ENCODE peak calls at places on chromosomes 1 and 21, in seven cellular contexts. V, Y, M, B, K, W and A are unnamed samples. For H3K36me3, the result is how much of the 10 kb centered on the place peaks cover.

GRCh38 chr1:183077107-183077506 is 53.9 kb downstream of the LAMC1 start:
- DNase-seq in V (no peak), B (no peak), W (no peak), M (no peak), Y (no peak), K (no peak), A (no peak)

GRCh38 chr1:230140221-230141001 is 73.4 kb downstream of the GALNT2 start:
- DNase-seq in M (no peak), K (no peak), V (no peak), W (peak), B (peak), Y (no peak), A (no peak)

GRCh38 chr1:198641506-198641905 is 2.7 kb downstream of the PTPRC start:
- DNase-seq in V (no peak), K (no peak), W (no peak), M (no peak), B (peak), Y (peak), A (no peak)

GRCh38 chr1:231093158-231093922 is 53.3 kb upstream of the FAM89A start:
- DNase-seq in Y (no peak), B (no peak), W (no peak), K (no peak), M (no peak), V (no peak), A (no peak)

GRCh38 chr1:12063141-12064072 is at the start of gene TNFRSF8:
- DNase-seq in W (peak), Y (no peak), K (no peak), B (peak), M (no peak), V (no peak), A (peak)

GRCh38 chr1:37865348-37866119 is 6.1 kb upstream of the MTF1 start:
- DNase-seq in V (no peak), M (no peak), Y (peak), W (no peak), K (no peak), B (peak), A (no peak)

GRCh38 chr1:164780863-164781262 is 221.9 kb downstream of the PBX1 start:
- DNase-seq in M (no peak), B (peak), K (no peak), W (no peak), V (no peak), Y (peak), A (no peak)

GRCh38 chr1:245742891-245743290 is 588.1 kb downstream of the KIF26B start:
- DNase-seq in B (no peak), Y (no peak), V (no peak), K (no peak), M (no peak), W (no peak), A (no peak)

GRCh38 chr1:167693425-167694045 is 28.2 kb upstream of the MPZL1 start:
- DNase-seq in V (no peak), B (no peak), M (no peak), Y (no peak), K (no peak), W (no peak), A (no peak)

GRCh38 chr1:64171797-64172281 is 31.6 kb upstream of the UBE2U start:
- DNase-seq in V (no peak), M (no peak), B (peak), Y (peak), W (no peak), K (no peak), A (peak)

GRCh38 chr1:205391386-205391785 is 30.5 kb downstream of the LEMD1 start:
- DNase-seq in M (no peak), K (peak), V (peak), Y (no peak), B (no peak), W (no peak), A (no peak)

GRCh38 chr1:62358974-62359373 is 39.7 kb upstream of the KANK4 start:
- DNase-seq in Y (no peak), W (no peak), K (no peak), M (no peak), V (no peak), B (no peak), A (no peak)

GRCh38 chr21:27636671-27637070 is 669.8 kb upstream of the ADAMTS5 start:
- DNase-seq in Y (no peak), V (no peak), B (no peak), W (no peak), M (no peak), K (no peak), A (no peak)

GRCh38 chr1:14590781-14591180 is 7.7 kb upstream of the KAZN start:
- DNase-seq in M (no peak), K (no peak), B (no peak), W (peak), V (no peak), Y (no peak), A (no peak)

GRCh38 chr1:90834354-90835171 is 117.5 kb upstream of the BARHL2 start:
- DNase-seq in M (no peak), W (no peak), K (no peak), B (no peak), V (no peak), Y (no peak), A (no peak)

GRCh38 chr1:186670279-186670964 is 9.8 kb downstream of the PTGS2 start:
- DNase-seq in M (no peak), K (no peak), W (no peak), B (no peak), Y (no peak), V (no peak), A (no peak)

GRCh38 chr1:25649041-25649440 is 32.5 kb downstream of the MAN1C1 start:
- DNase-seq in V (no peak), W (no peak), K (no peak), M (peak), B (no peak), Y (no peak), A (no peak)

GRCh38 chr1:10387611-10388386 is 11.1 kb upstream of the PGD start:
- DNase-seq in Y (peak), V (peak), B (peak), W (peak), K (no peak), M (no peak), A (no peak)

GRCh38 chr1:221204055-221204833 is 325.0 kb downstream of the HLX start:
- DNase-seq in M (no peak), W (no peak), K (no peak), V (no peak), Y (no peak), B (no peak), A (no peak)

GRCh38 chr21:40466893-40467483 is 380.0 kb downstream of the DSCAM start:
- DNase-seq in W (peak), V (no peak), M (no peak), K (no peak), B (no peak), Y (peak), A (no peak)

GRCh38 chr21:38491536-38491935 is 6.7 kb downstream of the ERG start:
- DNase-seq in M (no peak), Y (no peak), K (no peak), V (no peak), B (no peak), W (no peak), A (no peak)

DNA sequence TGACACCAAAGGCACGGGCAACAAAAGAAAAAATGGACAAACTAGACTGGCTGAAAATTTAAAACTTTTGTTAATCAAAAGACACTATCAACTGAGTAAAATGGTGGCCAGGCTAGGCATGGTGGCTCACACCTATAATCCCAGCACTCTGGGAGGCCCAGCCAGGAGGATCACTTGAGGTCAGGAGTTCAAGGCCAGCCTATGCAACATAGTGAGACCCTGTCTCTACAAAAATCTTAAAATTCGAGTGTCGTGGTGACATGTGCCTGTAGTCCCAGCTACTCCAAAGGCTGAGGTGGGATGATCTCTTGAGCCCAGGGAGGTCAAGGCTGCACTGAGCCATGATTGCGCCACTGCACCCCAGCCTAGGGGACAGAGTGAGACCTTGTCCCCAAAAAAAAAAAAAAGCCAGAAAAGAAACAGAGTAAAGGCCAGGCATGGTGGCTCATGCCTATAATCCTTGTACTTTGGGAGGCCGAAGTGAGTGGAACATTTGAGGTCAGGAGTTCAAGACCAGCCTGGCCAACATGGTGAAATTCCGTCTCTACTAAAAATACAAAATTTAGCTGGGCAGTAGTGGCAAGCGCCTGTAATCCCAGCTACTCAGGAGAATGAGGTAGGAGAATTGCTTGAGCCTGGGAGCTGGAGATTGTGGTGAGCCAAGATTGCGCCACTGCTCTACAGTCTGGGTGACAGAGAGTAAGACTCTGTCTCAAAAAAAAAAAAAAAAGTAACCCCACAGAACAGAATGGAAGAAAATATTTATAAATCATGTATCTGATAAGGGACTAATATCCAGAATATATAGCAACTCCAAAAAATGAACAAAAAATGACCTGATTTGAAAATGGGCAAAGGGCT is 8.0 kb downstream of the TUT4 start:
- DNase-seq in Y (no peak), V (no peak), B (no peak), K (no peak), W (no peak), M (no peak), A (no peak)
- H3K36me3 ChIP-seq in Y (under half), V (under half), B (under half), K (under half), W (under half), M (under half), A (under half)

GRCh38 chr1:51310871-51311613 is 19.3 kb downstream of the TTC39A start:
- DNase-seq in Y (no peak), V (no peak), M (no peak), B (no peak), W (no peak), K (no peak), A (no peak)
- TF ChIP-seq CTCF in Y (no peak), V (no peak), M (no peak), B (no peak), W (no peak), K (no peak), A (no peak)

GRCh38 chr1:155961937-155962336 is 16.4 kb downstream of the ARHGEF2 start:
- DNase-seq in K (no peak), V (no peak), Y (peak), M (no peak), W (no peak), B (peak), A (no peak)

GRCh38 chr1:155952505-155952890 is 11.1 kb downstream of the RXFP4 start:
- DNase-seq in M (no peak), B (no peak), V (no peak), W (no peak), Y (no peak), K (no peak), A (no peak)

GRCh38 chr1:155954645-155955044 is 13.2 kb downstream of the RXFP4 start:
- DNase-seq in M (no peak), B (no peak), V (no peak), K (no peak), Y (no peak), W (no peak), A (no peak)

GRCh38 chr1:155960081-155960745 is 18.1 kb downstream of the ARHGEF2 start:
- DNase-seq in V (no peak), Y (peak), K (no peak), B (no peak), M (no peak), W (no peak), A (no peak)

DNA sequence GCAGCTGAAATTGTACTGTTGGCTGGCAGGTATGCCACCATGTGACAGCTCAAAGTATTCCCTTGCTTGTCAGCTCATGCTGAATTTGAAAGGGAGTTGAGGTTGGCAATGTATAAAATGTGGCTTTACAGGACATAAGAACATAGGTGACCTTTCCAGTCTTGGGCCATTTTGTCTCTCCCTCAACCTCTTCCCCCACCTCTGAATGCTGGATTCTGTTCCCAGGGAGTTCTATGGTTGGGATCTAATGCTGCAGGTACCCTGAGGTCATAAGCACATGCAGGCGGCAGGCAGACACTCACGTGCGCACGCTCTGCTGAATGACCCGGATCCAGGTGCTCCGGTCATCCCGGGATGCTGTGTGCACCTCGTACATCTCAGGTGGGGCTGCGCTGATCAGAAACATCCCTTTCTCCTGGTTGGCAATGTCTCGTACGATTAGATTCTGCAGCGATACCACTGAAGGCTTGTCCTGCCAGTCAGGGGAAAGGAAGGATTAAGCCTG is 16.0 kb downstream of the RXFP4 start:
- DNase-seq in K (no peak), M (no peak), B (no peak), Y (no peak), W (no peak), V (no peak), A (no peak)
- H3K36me3 ChIP-seq in K (under half), M (under half), B (half or more), Y (half or more), W (half or more), V (under half), A (under half)

GRCh38 chr1:202862672-202863560 is 26.0 kb downstream of the RABIF start:
- DNase-seq in V (no peak), W (no peak), Y (no peak), K (no peak), M (no peak), B (no peak), A (no peak)
- TF ChIP-seq CTCF in V (no peak), W (no peak), Y (no peak), K (peak), M (no peak), B (no peak), A (no peak)

GRCh38 chr1:18912550-18912949 is 10.2 kb upstream of the ALDH4A1 start:
- DNase-seq in V (no peak), M (no peak), B (no peak), W (no peak), K (no peak), Y (no peak), A (no peak)

GRCh38 chr1:18915341-18915740 is 13.0 kb upstream of the ALDH4A1 start:
- DNase-seq in W (no peak), Y (no peak), B (no peak), V (no peak), M (no peak), K (no peak), A (no peak)

GRCh38 chr1:18908911-18909771 is 6.8 kb upstream of the ALDH4A1 start:
- DNase-seq in B (no peak), V (no peak), W (no peak), M (no peak), K (no peak), Y (no peak), A (no peak)

GRCh38 chr1:18917071-18917799 is 14.9 kb upstream of the ALDH4A1 start:
- DNase-seq in B (no peak), K (no peak), V (no peak), M (no peak), W (no peak), Y (no peak), A (no peak)

GRCh38 chr1:18913065-18913502 is 10.7 kb upstream of the ALDH4A1 start:
- DNase-seq in M (peak), K (peak), V (peak), Y (peak), W (peak), B (peak), A (peak)
- H3K36me3 ChIP-seq in M (under half), K (under half), V (under half), Y (under half), W (under half), B (under half), A (under half)

DNA sequence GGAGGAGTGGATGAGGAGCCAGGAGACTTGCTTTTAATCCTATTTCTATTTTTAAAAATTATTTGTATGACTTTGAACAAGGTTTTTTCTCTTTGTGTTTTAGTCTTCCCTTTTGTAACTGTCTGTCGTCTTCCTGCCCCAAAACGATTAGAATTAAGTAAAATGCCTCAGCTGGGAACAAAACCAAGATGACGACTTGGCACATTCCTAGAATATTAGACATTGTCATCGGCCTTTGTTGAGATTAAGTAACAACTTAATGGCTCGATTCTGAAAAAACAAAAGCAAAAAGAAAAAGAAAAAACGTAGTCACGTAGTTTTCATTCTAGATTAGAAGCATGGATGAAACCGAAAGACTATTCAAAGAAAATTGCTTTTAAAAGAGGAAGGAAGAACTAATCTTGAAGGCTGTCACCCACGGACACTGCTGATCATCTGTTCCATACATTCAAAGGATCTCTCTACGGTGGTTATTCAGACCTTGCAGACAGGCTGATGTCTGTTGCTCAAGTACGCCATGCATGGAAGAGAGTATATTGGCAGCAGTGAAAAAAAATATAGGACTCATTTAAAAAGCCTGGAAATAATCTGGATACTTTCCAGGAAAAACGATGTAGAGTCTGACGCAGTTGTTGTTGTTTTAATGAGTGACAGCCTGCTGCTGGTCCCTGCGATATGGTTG is 16.9 kb downstream of the GNG4 start:
- DNase-seq in M (no peak), B (peak), Y (peak), W (no peak), K (no peak), V (no peak), A (no peak)
- TF ChIP-seq CTCF in M (no peak), B (no peak), Y (no peak), W (no peak), K (no peak), V (no peak), A (no peak)

GRCh38 chr1:227765261-227766014 is 30.2 kb downstream of the SNAP47 start:
- DNase-seq in K (peak), V (peak), Y (no peak), W (no peak), M (no peak), B (no peak), A (no peak)
- H3K36me3 ChIP-seq in K (under half), V (under half), Y (under half), W (under half), M (under half), B (under half), A (under half)

DNA sequence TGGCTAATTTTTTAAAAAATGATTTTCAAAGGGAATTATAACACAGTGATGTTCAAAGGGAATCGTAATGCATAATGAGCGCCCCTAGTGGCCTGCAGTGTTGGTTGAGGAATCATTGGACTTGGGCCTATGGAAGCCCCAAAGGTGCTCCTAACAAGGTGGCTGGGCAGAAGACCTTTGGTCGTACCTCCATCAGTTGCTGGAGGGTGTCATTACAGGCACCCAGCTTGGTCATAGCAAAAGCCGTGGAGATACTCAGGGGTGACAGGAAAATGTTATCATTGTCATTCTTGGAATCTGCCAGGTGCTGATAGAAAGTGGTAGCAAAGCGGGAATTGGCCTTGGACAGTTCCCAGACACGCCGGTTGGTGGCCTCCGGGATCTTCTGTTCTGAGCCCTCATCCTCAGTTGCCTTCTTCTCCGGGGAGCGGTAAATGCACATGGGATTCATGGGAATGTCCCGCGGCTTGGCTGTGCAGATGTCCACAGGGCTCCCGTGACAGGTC is 2.7 kb downstream of the SERPINC1 start:
- DNase-seq in M (no peak), B (peak), K (no peak), V (no peak), Y (peak), W (peak), A (no peak)
- TF ChIP-seq CTCF in M (no peak), B (peak), K (peak), V (no peak), Y (peak), W (peak), A (peak)